ENCODE peak calls at places on chromosomes 7 and 10, in five cellular contexts. One of them, this sample, is unnamed.

GRCh38 chr7:32680259-32681173 is 185.2 kb downstream of the AVL9 start:
- DNase-seq in A549: no peak
- DNase-seq in thoracic aorta: no peak
- DNase-seq in tibial artery: no peak
- DNase-seq in sigmoid colon: no peak
- DNase-seq in this sample: no peak

GRCh38 chr7:104979167-104979841 is 34.7 kb upstream of the KMT2E start:
- DNase-seq in thoracic aorta: no peak
- DNase-seq in A549: no peak
- DNase-seq in tibial artery: peak
- DNase-seq in sigmoid colon: no peak
- DNase-seq in this sample: peak

GRCh38 chr10:48444861-48445841 is 138.7 kb downstream of the MAPK8 start:
- DNase-seq in tibial artery: no peak
- DNase-seq in sigmoid colon: peak
- DNase-seq in thoracic aorta: no peak
- DNase-seq in A549: peak
- DNase-seq in this sample: no peak

GRCh38 chr7:106367018-106367420 is 82.2 kb upstream of the NAMPT start:
- DNase-seq in sigmoid colon: no peak
- DNase-seq in A549: no peak
- DNase-seq in tibial artery: no peak
- DNase-seq in thoracic aorta: no peak
- DNase-seq in this sample: no peak

GRCh38 chr7:79461660-79462059 is 8.2 kb upstream of the MAGI2 start:
- DNase-seq in tibial artery: no peak
- DNase-seq in thoracic aorta: no peak
- DNase-seq in sigmoid colon: no peak
- DNase-seq in A549: peak
- DNase-seq in this sample: no peak

GRCh38 chr10:86261933-86262665 is 104.5 kb downstream of the GRID1 start:
- DNase-seq in tibial artery: no peak
- DNase-seq in A549: peak
- DNase-seq in sigmoid colon: peak
- DNase-seq in thoracic aorta: no peak
- DNase-seq in this sample: no peak

GRCh38 chr10:114685456-114685855 is 27.4 kb upstream of the ABLIM1 start:
- DNase-seq in tibial artery: peak
- DNase-seq in sigmoid colon: no peak
- DNase-seq in A549: no peak
- DNase-seq in thoracic aorta: no peak
- DNase-seq in this sample: no peak

GRCh38 chr7:106793015-106793651 is 71.9 kb upstream of the PIK3CG start:
- DNase-seq in tibial artery: no peak
- DNase-seq in A549: peak
- DNase-seq in thoracic aorta: no peak
- DNase-seq in sigmoid colon: no peak
- DNase-seq in this sample: no peak

GRCh38 chr10:110829721-110830410 is 41.9 kb upstream of the PDCD4 start:
- DNase-seq in A549: no peak
- DNase-seq in tibial artery: no peak
- DNase-seq in thoracic aorta: no peak
- DNase-seq in sigmoid colon: peak
- DNase-seq in this sample: no peak

GRCh38 chr10:110825510-110825909 is 46.2 kb upstream of the PDCD4 start:
- DNase-seq in sigmoid colon: no peak
- DNase-seq in A549: no peak
- DNase-seq in thoracic aorta: no peak
- DNase-seq in tibial artery: no peak
- DNase-seq in this sample: no peak

GRCh38 chr10:110827410-110827809 is 44.3 kb upstream of the PDCD4 start:
- DNase-seq in thoracic aorta: no peak
- DNase-seq in sigmoid colon: no peak
- DNase-seq in A549: no peak
- DNase-seq in tibial artery: no peak
- DNase-seq in this sample: no peak

GRCh38 chr10:110828525-110828924 is 43.2 kb upstream of the PDCD4 start:
- DNase-seq in sigmoid colon: no peak
- DNase-seq in tibial artery: no peak
- DNase-seq in A549: no peak
- DNase-seq in thoracic aorta: no peak
- DNase-seq in this sample: no peak

GRCh38 chr10:110827872-110828271 is 43.9 kb upstream of the PDCD4 start:
- DNase-seq in sigmoid colon: peak
- DNase-seq in A549: no peak
- DNase-seq in thoracic aorta: no peak
- DNase-seq in tibial artery: no peak
- DNase-seq in this sample: no peak
- H3K27ac ChIP-seq in sigmoid colon: peak
- H3K27ac ChIP-seq in A549: no peak
- H3K27ac ChIP-seq in thoracic aorta: peak
- H3K27ac ChIP-seq in tibial artery: peak
- H3K27ac ChIP-seq in this sample: peak

DNA sequence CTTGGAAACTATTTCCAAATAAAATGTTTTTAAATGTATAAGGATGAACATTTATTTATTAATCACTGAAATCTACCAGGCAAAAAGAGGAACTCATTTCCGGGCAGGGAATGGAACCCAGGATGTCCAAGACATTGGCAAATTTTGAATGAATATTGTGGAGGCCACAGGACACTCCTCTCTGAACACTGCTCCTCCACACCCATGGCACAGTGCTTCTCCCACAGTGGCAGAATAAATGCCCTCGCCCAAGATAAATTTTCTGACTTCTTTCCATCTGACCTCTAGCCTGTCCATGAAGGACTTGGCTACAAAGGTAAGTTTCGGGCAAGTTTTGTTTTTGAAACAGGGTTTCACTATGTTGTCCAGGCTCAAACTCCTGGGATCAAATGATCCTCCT is 39.0 kb downstream of the HIPK2 start:
- DNase-seq in tibial artery: no peak
- DNase-seq in A549: no peak
- DNase-seq in thoracic aorta: no peak
- DNase-seq in sigmoid colon: no peak
- DNase-seq in this sample: no peak
- H3K27ac ChIP-seq in tibial artery: peak
- H3K27ac ChIP-seq in A549: peak
- H3K27ac ChIP-seq in thoracic aorta: peak
- H3K27ac ChIP-seq in sigmoid colon: no peak
- H3K27ac ChIP-seq in this sample: peak

DNA sequence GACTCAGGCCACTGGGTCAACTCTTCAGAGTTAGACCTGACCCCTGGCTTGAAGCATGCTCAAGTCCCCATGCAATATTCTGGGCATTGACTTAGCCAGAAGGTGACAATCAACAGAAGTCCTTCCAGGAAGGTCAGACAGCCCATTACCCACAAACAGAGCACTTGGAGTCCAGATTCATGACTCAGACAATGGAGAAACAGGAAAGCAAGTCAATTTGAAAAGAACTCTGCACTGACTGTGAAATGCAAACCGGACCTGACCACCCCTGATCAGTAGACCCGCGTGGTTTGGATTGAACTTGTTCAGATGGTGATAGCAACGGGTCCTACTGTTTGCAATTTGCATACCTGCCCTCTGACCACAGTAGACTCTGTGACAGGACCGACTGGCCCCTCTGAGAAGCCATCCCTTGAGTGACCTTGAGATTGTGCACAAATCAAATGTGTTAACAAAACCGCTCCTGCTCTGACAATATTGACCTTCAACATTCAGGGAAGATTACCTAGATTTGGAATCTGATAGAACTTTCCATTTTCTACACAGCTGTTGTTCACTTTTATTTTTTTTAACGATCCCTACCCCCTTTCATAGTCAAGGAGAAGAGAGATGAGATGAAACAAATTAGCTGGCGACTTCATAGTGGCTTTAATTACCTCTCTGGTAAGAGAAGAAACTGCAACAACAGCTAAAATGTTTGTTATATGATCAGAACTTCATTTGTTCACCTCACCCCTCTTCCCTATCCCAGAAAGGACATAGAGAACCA is 138.7 kb downstream of the NRP1 start:
- DNase-seq in sigmoid colon: no peak
- DNase-seq in tibial artery: no peak
- DNase-seq in A549: no peak
- DNase-seq in thoracic aorta: no peak
- DNase-seq in this sample: no peak
- H3K27ac ChIP-seq in sigmoid colon: peak
- H3K27ac ChIP-seq in tibial artery: peak
- H3K27ac ChIP-seq in A549: peak
- H3K27ac ChIP-seq in thoracic aorta: no peak
- H3K27ac ChIP-seq in this sample: peak

GRCh38 chr10:122197823-122198222 is 73.3 kb upstream of the BTBD16 start:
- DNase-seq in A549: no peak
- DNase-seq in tibial artery: no peak
- DNase-seq in thoracic aorta: no peak
- DNase-seq in sigmoid colon: no peak
- DNase-seq in this sample: no peak

GRCh38 chr10:122196218-122196617 is 74.9 kb upstream of the BTBD16 start:
- DNase-seq in A549: no peak
- DNase-seq in sigmoid colon: no peak
- DNase-seq in thoracic aorta: no peak
- DNase-seq in tibial artery: no peak
- DNase-seq in this sample: no peak

GRCh38 chr10:122199689-122200088 is 71.4 kb upstream of the BTBD16 start:
- DNase-seq in thoracic aorta: no peak
- DNase-seq in tibial artery: no peak
- DNase-seq in A549: no peak
- DNase-seq in sigmoid colon: no peak
- DNase-seq in this sample: peak

GRCh38 chr10:122199070-122199469 is 72.0 kb upstream of the BTBD16 start:
- DNase-seq in A549: no peak
- DNase-seq in sigmoid colon: no peak
- DNase-seq in tibial artery: no peak
- DNase-seq in thoracic aorta: no peak
- DNase-seq in this sample: peak

DNA sequence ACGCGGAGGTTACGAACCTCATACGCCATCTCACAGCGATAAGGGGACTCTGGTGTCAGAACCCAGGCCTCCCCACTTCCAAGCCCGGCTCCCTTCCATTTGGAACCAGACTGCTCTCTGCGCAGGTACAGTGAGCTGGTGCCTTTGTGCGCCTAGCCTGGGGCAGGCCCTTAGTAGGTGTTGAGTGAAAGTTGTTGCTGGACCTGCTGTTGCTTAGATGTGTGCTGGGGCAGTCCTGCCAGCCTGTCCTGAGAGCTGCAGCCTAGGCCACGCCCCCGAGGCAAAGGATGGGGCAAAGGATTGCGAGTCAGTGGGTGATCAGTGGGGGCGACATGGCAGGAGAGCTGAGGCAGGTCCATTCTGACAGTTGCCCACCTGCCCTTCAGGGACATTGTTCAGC is 72.5 kb upstream of the BTBD16 start:
- DNase-seq in sigmoid colon: no peak
- DNase-seq in A549: no peak
- DNase-seq in tibial artery: no peak
- DNase-seq in thoracic aorta: no peak
- DNase-seq in this sample: no peak
- H3K27ac ChIP-seq in sigmoid colon: no peak
- H3K27ac ChIP-seq in A549: no peak
- H3K27ac ChIP-seq in tibial artery: no peak
- H3K27ac ChIP-seq in thoracic aorta: no peak
- H3K27ac ChIP-seq in this sample: peak

DNA sequence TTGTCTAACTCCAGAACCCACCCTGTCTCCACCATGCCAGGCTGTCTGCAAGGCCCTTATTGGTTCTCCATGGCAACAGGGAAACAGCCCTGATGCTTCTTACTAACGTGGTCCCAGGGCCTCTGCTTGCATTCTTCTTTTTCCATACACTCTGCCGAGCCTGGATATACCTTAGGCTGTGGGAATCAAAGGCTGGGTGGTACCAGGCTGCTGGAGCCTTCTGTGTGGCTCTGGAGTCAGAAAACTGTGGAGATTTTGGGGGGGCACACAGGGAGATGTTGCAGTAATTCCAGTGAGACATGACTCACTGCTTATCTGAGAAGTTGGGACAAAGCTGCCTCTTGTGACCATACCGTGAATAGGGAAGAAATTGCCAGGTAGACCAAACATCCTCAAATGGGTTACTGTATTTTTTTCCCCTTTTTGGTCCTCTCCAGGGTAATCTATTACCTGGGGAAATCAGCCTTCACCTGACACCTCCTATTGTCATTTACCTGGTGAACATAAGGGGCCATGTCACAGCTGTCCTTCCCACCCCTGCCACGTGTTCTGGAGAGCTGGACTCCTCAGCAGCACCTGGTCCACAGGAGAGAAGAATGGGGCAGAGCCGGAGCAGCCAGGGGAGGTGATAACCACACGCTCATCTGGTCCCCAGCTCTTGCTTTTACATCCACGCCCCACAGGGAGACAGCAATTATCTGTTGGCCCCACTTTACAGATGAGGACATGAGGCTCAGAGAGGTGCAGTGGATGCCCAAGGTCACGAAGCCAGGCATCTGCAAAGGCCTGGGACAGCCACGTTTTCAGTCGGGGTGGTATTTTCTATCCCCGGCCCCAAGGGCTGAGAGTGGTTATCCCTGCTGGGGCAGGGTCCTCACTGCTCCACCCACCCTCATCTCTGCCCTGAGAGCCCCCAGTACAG is 4.6 kb downstream of the CHST3 start:
- DNase-seq in thoracic aorta: no peak
- DNase-seq in A549: peak
- DNase-seq in tibial artery: no peak
- DNase-seq in sigmoid colon: peak
- DNase-seq in this sample: no peak
- H3K27ac ChIP-seq in thoracic aorta: peak
- H3K27ac ChIP-seq in A549: peak
- H3K27ac ChIP-seq in tibial artery: peak
- H3K27ac ChIP-seq in sigmoid colon: peak
- H3K27ac ChIP-seq in this sample: peak

GRCh38 chr7:121547341-121548092 is 151.4 kb upstream of the FAM3C start:
- DNase-seq in A549: peak
- DNase-seq in thoracic aorta: no peak
- DNase-seq in tibial artery: no peak
- DNase-seq in sigmoid colon: no peak
- DNase-seq in this sample: no peak

GRCh38 chr7:121544726-121545125 is 148.6 kb upstream of the FAM3C start:
- DNase-seq in sigmoid colon: no peak
- DNase-seq in A549: peak
- DNase-seq in tibial artery: no peak
- DNase-seq in thoracic aorta: no peak
- DNase-seq in this sample: no peak

GRCh38 chr7:121545418-121545817 is 149.3 kb upstream of the FAM3C start:
- DNase-seq in sigmoid colon: no peak
- DNase-seq in tibial artery: no peak
- DNase-seq in A549: no peak
- DNase-seq in thoracic aorta: no peak
- DNase-seq in this sample: no peak

GRCh38 chr7:121544199-121544598 is 148.1 kb upstream of the FAM3C start:
- DNase-seq in tibial artery: no peak
- DNase-seq in sigmoid colon: no peak
- DNase-seq in A549: no peak
- DNase-seq in thoracic aorta: no peak
- DNase-seq in this sample: no peak

GRCh38 chr7:121546632-121547340 is 150.7 kb upstream of the FAM3C start:
- DNase-seq in A549: no peak
- DNase-seq in tibial artery: no peak
- DNase-seq in sigmoid colon: no peak
- DNase-seq in thoracic aorta: no peak
- DNase-seq in this sample: no peak
- H3K27ac ChIP-seq in A549: no peak
- H3K27ac ChIP-seq in tibial artery: no peak
- H3K27ac ChIP-seq in sigmoid colon: no peak
- H3K27ac ChIP-seq in thoracic aorta: no peak
- H3K27ac ChIP-seq in this sample: no peak

This sample was measured in gastrocnemius medialis.